ENCODE peak calls at places on chromosome 20, in five cellular contexts. One of them, this sample, is unnamed.

GRCh38 chr20:60474385-60474910 is 516.2 kb downstream of the CDH26 start:
- DNase-seq in left ventricle myocardium inferior: no peak
- DNase-seq in ovary: no peak
- DNase-seq in heart right ventricle: no peak
- DNase-seq in adrenal gland: no peak
- DNase-seq in this sample: no peak

GRCh38 chr20:16486532-16486931 is 86.7 kb downstream of the KIF16B start:
- DNase-seq in left ventricle myocardium inferior: no peak
- DNase-seq in adrenal gland: no peak
- DNase-seq in heart right ventricle: no peak
- DNase-seq in ovary: no peak
- DNase-seq in this sample: no peak

GRCh38 chr20:24045621-24046020 is 57.0 kb upstream of the GGTLC1 start:
- DNase-seq in ovary: no peak
- DNase-seq in left ventricle myocardium inferior: no peak
- DNase-seq in adrenal gland: no peak
- DNase-seq in heart right ventricle: no peak
- DNase-seq in this sample: no peak

GRCh38 chr20:54680872-54681297 is 205.5 kb downstream of the DOK5 start:
- DNase-seq in heart right ventricle: no peak
- DNase-seq in left ventricle myocardium inferior: no peak
- DNase-seq in ovary: peak; percentile 34
- DNase-seq in adrenal gland: peak; percentile 22
- DNase-seq in this sample: no peak

GRCh38 chr20:49104365-49104648 is 58.2 kb downstream of the CSE1L start:
- DNase-seq in ovary: no peak
- DNase-seq in adrenal gland: no peak
- DNase-seq in left ventricle myocardium inferior: no peak
- DNase-seq in heart right ventricle: no peak
- DNase-seq in this sample: no peak

GRCh38 chr20:15756001-15756400 is 817.2 kb downstream of the KIF16B start:
- DNase-seq in heart right ventricle: no peak
- DNase-seq in left ventricle myocardium inferior: no peak
- DNase-seq in ovary: no peak
- DNase-seq in adrenal gland: no peak
- DNase-seq in this sample: no peak

GRCh38 chr20:60063739-60064138 is 105.5 kb downstream of the CDH26 start:
- DNase-seq in left ventricle myocardium inferior: no peak
- DNase-seq in adrenal gland: no peak
- DNase-seq in ovary: no peak
- DNase-seq in heart right ventricle: no peak
- DNase-seq in this sample: no peak

GRCh38 chr20:48826064-48826463 is 1.7 kb downstream of the PREX1 start:
- DNase-seq in heart right ventricle: no peak
- DNase-seq in left ventricle myocardium inferior: no peak
- DNase-seq in ovary: no peak
- DNase-seq in adrenal gland: no peak
- DNase-seq in this sample: no peak

GRCh38 chr20:45817652-45818194 is 5.3 kb downstream of the UBE2C start:
- DNase-seq in adrenal gland: no peak
- DNase-seq in heart right ventricle: no peak
- DNase-seq in left ventricle myocardium inferior: no peak
- DNase-seq in ovary: no peak
- DNase-seq in this sample: no peak

GRCh38 chr20:45416917-45417316 is 976 bp downstream of the PIGT start:
- DNase-seq in heart right ventricle: no peak
- DNase-seq in ovary: no peak
- DNase-seq in left ventricle myocardium inferior: no peak
- DNase-seq in adrenal gland: no peak
- DNase-seq in this sample: no peak

GRCh38 chr20:32474009-32474716 is 111.0 kb downstream of the NOL4L start:
- DNase-seq in ovary: peak; percentile 68
- DNase-seq in heart right ventricle: no peak
- DNase-seq in left ventricle myocardium inferior: no peak
- DNase-seq in adrenal gland: peak; percentile 48
- DNase-seq in this sample: no peak

GRCh38 chr20:8616792-8617191 is 452.1 kb upstream of the PLCB4 start:
- DNase-seq in adrenal gland: no peak
- DNase-seq in ovary: no peak
- DNase-seq in left ventricle myocardium inferior: no peak
- DNase-seq in heart right ventricle: no peak
- DNase-seq in this sample: no peak

GRCh38 chr20:5090191-5090590 is 29.6 kb downstream of the PCNA start:
- DNase-seq in heart right ventricle: no peak
- DNase-seq in adrenal gland: peak; percentile 35
- DNase-seq in left ventricle myocardium inferior: no peak
- DNase-seq in ovary: no peak
- DNase-seq in this sample: no peak

GRCh38 chr20:33765592-33765991 is 33.8 kb downstream of the ZNF341 start:
- DNase-seq in ovary: no peak
- DNase-seq in left ventricle myocardium inferior: no peak
- DNase-seq in adrenal gland: no peak
- DNase-seq in heart right ventricle: no peak
- DNase-seq in this sample: no peak

GRCh38 chr20:57437267-57437666 is 46.1 kb downstream of the RBM38 start:
- DNase-seq in ovary: no peak
- DNase-seq in adrenal gland: no peak
- DNase-seq in left ventricle myocardium inferior: no peak
- DNase-seq in heart right ventricle: no peak
- DNase-seq in this sample: no peak

GRCh38 chr20:60694763-60695162 is 557.3 kb upstream of the CDH4 start:
- DNase-seq in heart right ventricle: no peak
- DNase-seq in adrenal gland: no peak
- DNase-seq in left ventricle myocardium inferior: no peak
- DNase-seq in ovary: no peak
- DNase-seq in this sample: no peak

GRCh38 chr20:8573686-8574085 is 441.6 kb downstream of the PLCB1 start:
- DNase-seq in heart right ventricle: no peak
- DNase-seq in left ventricle myocardium inferior: no peak
- DNase-seq in adrenal gland: no peak
- DNase-seq in ovary: no peak
- DNase-seq in this sample: no peak

GRCh38 chr20:6040540-6040939 is 13.3 kb downstream of the LRRN4 start:
- DNase-seq in ovary: no peak
- DNase-seq in left ventricle myocardium inferior: no peak
- DNase-seq in adrenal gland: no peak
- DNase-seq in heart right ventricle: no peak
- DNase-seq in this sample: no peak

GRCh38 chr20:56278205-56278604 is 29.7 kb downstream of the MC3R start:
- DNase-seq in left ventricle myocardium inferior: no peak
- DNase-seq in heart right ventricle: no peak
- DNase-seq in ovary: no peak
- DNase-seq in adrenal gland: no peak
- DNase-seq in this sample: no peak

GRCh38 chr20:20413801-20414200 is 45.9 kb downstream of the INSM1 start:
- DNase-seq in heart right ventricle: no peak
- DNase-seq in adrenal gland: no peak
- DNase-seq in left ventricle myocardium inferior: no peak
- DNase-seq in ovary: no peak
- DNase-seq in this sample: peak; percentile 42

GRCh38 chr20:8642247-8642646 is 426.6 kb upstream of the PLCB4 start:
- DNase-seq in left ventricle myocardium inferior: no peak
- DNase-seq in adrenal gland: no peak
- DNase-seq in heart right ventricle: no peak
- DNase-seq in ovary: no peak
- DNase-seq in this sample: no peak

GRCh38 chr20:3910868-3911267 is 21.7 kb downstream of the PANK2 start:
- DNase-seq in adrenal gland: no peak
- DNase-seq in heart right ventricle: no peak
- DNase-seq in ovary: no peak
- DNase-seq in left ventricle myocardium inferior: no peak
- DNase-seq in this sample: no peak

GRCh38 chr20:18057106-18057993 is at the start of gene OVOL2:
- DNase-seq in left ventricle myocardium inferior: no peak
- DNase-seq in heart right ventricle: no peak
- DNase-seq in adrenal gland: no peak
- DNase-seq in ovary: no peak
- DNase-seq in this sample: no peak

GRCh38 chr20:55264825-55265224 is 740.5 kb downstream of the CBLN4 start:
- DNase-seq in left ventricle myocardium inferior: no peak
- DNase-seq in ovary: no peak
- DNase-seq in adrenal gland: no peak
- DNase-seq in heart right ventricle: no peak
- DNase-seq in this sample: no peak

GRCh38 chr20:4160761-4161305 is 145.5 kb upstream of the RNF24 start:
- DNase-seq in heart right ventricle: peak; percentile 31
- DNase-seq in left ventricle myocardium inferior: no peak
- DNase-seq in adrenal gland: peak; percentile 52
- DNase-seq in ovary: peak; percentile 70
- DNase-seq in this sample: peak; percentile 55

GRCh38 chr20:46013826-46014516 is 5.3 kb downstream of the MMP9 start:
- DNase-seq in ovary: peak; percentile 70
- DNase-seq in heart right ventricle: peak; percentile 49
- DNase-seq in left ventricle myocardium inferior: no peak
- DNase-seq in adrenal gland: peak; percentile 41
- DNase-seq in this sample: no peak

GRCh38 chr20:24955045-24955444 is 6.0 kb downstream of the CST7 start:
- DNase-seq in left ventricle myocardium inferior: no peak
- DNase-seq in heart right ventricle: no peak
- DNase-seq in ovary: no peak
- DNase-seq in adrenal gland: no peak
- DNase-seq in this sample: no peak

GRCh38 chr20:37435607-37436006 is 85.4 kb upstream of the NNAT start:
- DNase-seq in ovary: no peak
- DNase-seq in adrenal gland: no peak
- DNase-seq in heart right ventricle: no peak
- DNase-seq in left ventricle myocardium inferior: no peak
- DNase-seq in this sample: no peak

GRCh38 chr20:5073154-5074049 is 46.4 kb downstream of the PCNA start:
- DNase-seq in adrenal gland: peak; percentile 93
- DNase-seq in heart right ventricle: peak; percentile 89
- DNase-seq in ovary: peak; percentile 74
- DNase-seq in left ventricle myocardium inferior: peak; percentile 88
- DNase-seq in this sample: peak; percentile 56

GRCh38 chr20:6483727-6484126 is 283.8 kb upstream of the BMP2 start:
- DNase-seq in left ventricle myocardium inferior: no peak
- DNase-seq in ovary: no peak
- DNase-seq in adrenal gland: no peak
- DNase-seq in heart right ventricle: no peak
- DNase-seq in this sample: no peak

GRCh38 chr20:7858851-7859250 is 81.4 kb downstream of the HAO1 start:
- DNase-seq in heart right ventricle: no peak
- DNase-seq in left ventricle myocardium inferior: no peak
- DNase-seq in adrenal gland: no peak
- DNase-seq in ovary: no peak
- DNase-seq in this sample: no peak

GRCh38 chr20:15297059-15297875 is 959.9 kb upstream of the FLRT3 start:
- DNase-seq in heart right ventricle: no peak
- DNase-seq in ovary: no peak
- DNase-seq in adrenal gland: no peak
- DNase-seq in left ventricle myocardium inferior: no peak
- DNase-seq in this sample: no peak

GRCh38 chr20:13336308-13337089 is 115.4 kb downstream of the ISM1 start:
- DNase-seq in left ventricle myocardium inferior: no peak
- DNase-seq in adrenal gland: no peak
- DNase-seq in ovary: no peak
- DNase-seq in heart right ventricle: no peak
- DNase-seq in this sample: no peak

GRCh38 chr20:47318596-47319516 is 37.6 kb downstream of the ZMYND8 start:
- DNase-seq in adrenal gland: peak; percentile 90
- DNase-seq in heart right ventricle: peak; percentile 76
- DNase-seq in left ventricle myocardium inferior: peak; percentile 78
- DNase-seq in ovary: peak; percentile 88
- DNase-seq in this sample: peak; percentile 66
- H3K27ac ChIP-seq in adrenal gland: peak overlapping the region; percentile 88
- H3K27ac ChIP-seq in heart right ventricle: peak overlapping the region; percentile 95
- H3K27ac ChIP-seq in left ventricle myocardium inferior: peak overlapping the region; percentile 98
- H3K27ac ChIP-seq in ovary: peak overlapping the region; percentile 95
- H3K27ac ChIP-seq in this sample: peak overlapping the region; percentile 99

DNA sequence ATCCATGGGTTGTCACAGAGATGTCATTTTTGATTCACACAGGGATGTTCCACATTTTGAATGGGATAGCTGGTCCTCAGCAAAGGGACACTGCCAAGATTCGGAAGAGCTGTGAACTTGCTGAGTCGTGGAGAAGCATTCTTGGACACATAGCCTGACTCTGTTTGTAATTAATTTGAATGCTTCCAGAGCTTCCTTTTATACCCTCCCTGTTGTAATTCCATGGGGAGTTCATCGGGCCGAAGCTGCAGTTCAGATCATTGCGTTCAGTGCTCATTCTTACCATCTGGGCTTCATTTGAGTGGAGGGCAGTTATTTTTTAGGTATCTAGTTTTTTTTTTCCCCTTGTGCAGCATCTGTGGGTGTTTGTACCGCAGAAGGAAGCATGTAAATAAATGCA is 126.5 kb downstream of the SLC24A3 start:
- DNase-seq in adrenal gland: no peak
- DNase-seq in heart right ventricle: no peak
- DNase-seq in ovary: no peak
- DNase-seq in left ventricle myocardium inferior: no peak
- DNase-seq in this sample: no peak
- H3K27ac ChIP-seq in adrenal gland: no peak overlapping the region
- H3K27ac ChIP-seq in heart right ventricle: no peak overlapping the region
- H3K27ac ChIP-seq in ovary: no peak overlapping the region
- H3K27ac ChIP-seq in left ventricle myocardium inferior: no peak overlapping the region
- H3K27ac ChIP-seq in this sample: no peak overlapping the region

GRCh38 chr20:2509468-2509781 is 710 bp upstream of the ZNF343 start:
- DNase-seq in heart right ventricle: no peak
- DNase-seq in left ventricle myocardium inferior: no peak
- DNase-seq in ovary: no peak
- DNase-seq in adrenal gland: no peak
- DNase-seq in this sample: no peak
- H3K27ac ChIP-seq in heart right ventricle: peak overlapping the region; percentile 98
- H3K27ac ChIP-seq in left ventricle myocardium inferior: peak overlapping the region; percentile 94
- H3K27ac ChIP-seq in ovary: peak overlapping the region; percentile 80
- H3K27ac ChIP-seq in adrenal gland: no peak overlapping the region
- H3K27ac ChIP-seq in this sample: peak overlapping the region; percentile 89

DNA sequence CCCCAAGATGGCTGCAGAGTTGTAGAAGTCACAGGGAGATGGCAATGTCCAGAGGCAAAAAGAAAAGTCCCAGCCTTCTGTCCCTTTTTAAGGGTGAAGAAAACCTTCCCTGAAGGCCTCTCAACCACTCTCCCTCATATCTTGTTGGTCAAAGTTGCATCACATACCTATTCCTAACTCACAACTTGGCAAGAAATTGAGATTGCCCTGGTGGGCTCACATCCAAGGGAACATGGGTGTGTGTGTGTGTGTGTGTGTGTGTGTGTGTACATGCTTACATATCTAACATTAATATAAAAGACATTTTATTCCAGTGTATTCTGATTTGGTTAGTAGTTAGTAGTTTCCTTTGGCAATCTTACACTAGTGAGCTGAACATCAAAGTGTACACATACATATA is 144.3 kb upstream of the SALL4 start:
- DNase-seq in left ventricle myocardium inferior: no peak
- DNase-seq in adrenal gland: no peak
- DNase-seq in heart right ventricle: no peak
- DNase-seq in ovary: no peak
- DNase-seq in this sample: no peak
- H3K27ac ChIP-seq in left ventricle myocardium inferior: no peak overlapping the region
- H3K27ac ChIP-seq in adrenal gland: no peak overlapping the region
- H3K27ac ChIP-seq in heart right ventricle: no peak overlapping the region
- H3K27ac ChIP-seq in ovary: no peak overlapping the region
- H3K27ac ChIP-seq in this sample: no peak overlapping the region

GRCh38 chr20:41003143-41003932 is 25.3 kb upstream of the TOP1 start:
- DNase-seq in adrenal gland: peak; percentile 82
- DNase-seq in left ventricle myocardium inferior: peak; percentile 49
- DNase-seq in heart right ventricle: peak; percentile 11
- DNase-seq in ovary: no peak
- DNase-seq in this sample: no peak
- H3K27ac ChIP-seq in adrenal gland: peak overlapping the region; percentile 79
- H3K27ac ChIP-seq in left ventricle myocardium inferior: peak overlapping the region; percentile 75
- H3K27ac ChIP-seq in heart right ventricle: peak overlapping the region; percentile 86
- H3K27ac ChIP-seq in ovary: no peak overlapping the region
- H3K27ac ChIP-seq in this sample: no peak overlapping the region